ENCODE peak calls at places on chromosomes 13 and 19, in four cellular contexts. X, F, V and K are unnamed samples.

GRCh38 chr13:30371649-30372265 is 50.5 kb upstream of the UBE2L5 start:
- DNase-seq in X (no peak), F (no peak), V (no peak), K (no peak)

GRCh38 chr19:10815969-10816635 is 19.9 kb downstream of the TMED1 start:
- DNase-seq in X (no peak), F (no peak), V (no peak), K (no peak)

GRCh38 chr19:32537626-32538025 is 43.4 kb upstream of the PDCD5 start:
- DNase-seq in X (no peak), F (no peak), V (no peak), K (no peak)

GRCh38 chr19:37975071-37975470 is 68.1 kb downstream of the SIPA1L3 start:
- DNase-seq in X (no peak), F (no peak), V (no peak), K (no peak)

GRCh38 chr13:30026093-30026492 is 175.7 kb upstream of the UBL3 start:
- DNase-seq in X (no peak), F (no peak), V (no peak), K (no peak)

GRCh38 chr19:29583196-29584006 is 22.7 kb upstream of the POP4 start:
- DNase-seq in X (no peak), F (no peak), V (no peak), K (no peak)

GRCh38 chr19:32519023-32519422 is 62.0 kb upstream of the PDCD5 start:
- DNase-seq in X (no peak), F (no peak), V (no peak), K (no peak)

GRCh38 chr13:75326173-75327131 is 155.5 kb downstream of the TBC1D4 start:
- DNase-seq in X (no peak), F (no peak), V (peak; percentile 46), K (no peak)

GRCh38 chr13:109974354-109974753 is 188.0 kb upstream of the IRS2 start:
- DNase-seq in X (no peak), F (no peak), V (no peak), K (no peak)
- H3K9me3 ChIP-seq in X (no peaks in the 10 kb centered on the region), F (peaks cover 5% of the 10 kb centered on the region), V (no peaks in the 10 kb centered on the region), K (no peaks in the 10 kb centered on the region)

GRCh38 chr19:36054119-36054732 is at the start of gene THAP8:
- DNase-seq in X (peak; percentile 100), F (peak; percentile 100), V (peak; percentile 100), K (peak; percentile 98)
- TF ChIP-seq EP300 in X (peak; percentile 95), F (no peak), V (peak; percentile 83), K (no peak)

GRCh38 chr19:2848625-2849024 is 7.3 kb downstream of the ZNF555 start:
- DNase-seq in X (no peak), F (no peak), V (no peak), K (no peak)

GRCh38 chr19:2853015-2853606 is 11.8 kb downstream of the ZNF555 start:
- DNase-seq in X (no peak), F (no peak), V (no peak), K (no peak)

GRCh38 chr19:2847507-2847906 is 6.2 kb downstream of the ZNF555 start:
- DNase-seq in X (no peak), F (no peak), V (no peak), K (no peak)

GRCh38 chr19:2852598-2852997 is 11.3 kb downstream of the ZNF555 start:
- DNase-seq in X (no peak), F (no peak), V (no peak), K (no peak)

GRCh38 chr19:2850256-2850925 is 9.1 kb downstream of the ZNF555 start:
- DNase-seq in X (no peak), F (no peak), V (no peak), K (no peak)
- H3K9me3 ChIP-seq in X (peaks cover 14% of the 10 kb centered on the region), F (peaks cover 76% of the 10 kb centered on the region), V (peaks cover 61% of the 10 kb centered on the region), K (peaks cover 58% of the 10 kb centered on the region)

DNA sequence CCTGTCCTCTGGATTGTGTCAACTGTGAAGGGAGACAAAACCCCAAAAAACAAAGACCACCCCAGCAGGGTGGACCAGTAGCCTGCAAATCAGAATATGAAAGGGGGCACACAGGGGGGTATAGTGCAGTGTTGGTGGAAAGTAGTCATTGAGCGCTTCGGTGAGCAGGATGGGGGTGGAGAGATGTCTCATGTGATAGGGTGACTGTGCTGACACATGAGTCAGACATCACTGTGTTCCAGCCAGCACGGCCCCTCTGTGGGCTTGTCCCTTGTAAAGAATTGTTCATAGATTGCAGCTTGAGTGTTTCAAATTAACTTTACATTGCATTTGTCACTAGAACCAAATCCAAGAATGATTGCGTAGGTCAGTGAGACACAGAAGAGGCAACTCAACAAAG is 7.4 kb downstream of the ZNF440 start:
- DNase-seq in X (no peak), F (no peak), V (no peak), K (no peak)
- TF ChIP-seq EP300 in X (no peak), F (no peak), V (no peak), K (no peak)

GRCh38 chr19:50492303-50493052 is 15.8 kb upstream of the GARIN5A start:
- DNase-seq in X (no peak), F (no peak), V (no peak), K (no peak)

GRCh38 chr19:50489461-50490011 is 12.9 kb upstream of the GARIN5A start:
- DNase-seq in X (no peak), F (no peak), V (no peak), K (no peak)

GRCh38 chr19:50488795-50489194 is 12.1 kb upstream of the GARIN5A start:
- DNase-seq in X (no peak), F (no peak), V (no peak), K (no peak)

GRCh38 chr19:50490991-50491472 is 14.4 kb upstream of the GARIN5A start:
- DNase-seq in X (no peak), F (no peak), V (no peak), K (no peak)

DNA sequence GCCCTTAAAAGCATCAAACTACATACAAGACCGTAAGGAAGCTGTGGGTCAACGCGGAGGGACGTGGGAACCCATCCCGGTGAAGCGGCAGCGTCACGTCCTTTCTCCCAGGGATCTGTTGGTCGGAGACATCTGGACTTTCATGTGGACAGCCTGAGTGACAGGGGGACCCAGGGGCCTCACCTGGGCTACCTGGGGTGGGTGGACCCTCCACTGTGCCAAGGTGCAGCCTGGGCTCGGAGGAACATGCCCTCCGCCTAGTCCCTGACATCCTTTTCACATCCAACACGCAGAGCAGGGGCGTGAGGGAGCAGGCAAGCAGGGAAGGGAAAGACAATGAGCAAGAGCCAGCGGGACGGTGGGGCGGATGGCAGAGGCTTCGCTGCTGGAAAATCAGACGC is 13.8 kb upstream of the GARIN5A start:
- DNase-seq in X (no peak), F (no peak), V (no peak), K (no peak)
- H3K9me3 ChIP-seq in X (no peaks in the 10 kb centered on the region), F (peaks cover 13% of the 10 kb centered on the region), V (no peaks in the 10 kb centered on the region), K (no peaks in the 10 kb centered on the region)